ENCODE peak calls at places on chromosomes 13 and 19, in five cellular contexts. D is heart left ventricle; E is AG10803; L is PC-3; N is CD4-positive, alpha-beta memory T cell. H is an unnamed sample.

GRCh38 chr13:30132623-30133553 is 174.5 kb downstream of the KATNAL1 start:
- DNase-seq in L (peak; percentile 88), D (peak; percentile 96), E (peak; percentile 90), N (peak; percentile 94), H (peak; percentile 94)

GRCh38 chr13:106286811-106287210 is 248.7 kb downstream of the EFNB2 start:
- DNase-seq in L (no peak), D (no peak), N (no peak), E (no peak), H (no peak)

GRCh38 chr19:35518313-35518712 is 4.9 kb upstream of the DMKN start:
- DNase-seq in N (no peak), E (peak; percentile 98), L (peak; percentile 84), D (no peak), H (no peak)

GRCh38 chr19:46069841-46070341 is 29.1 kb upstream of the IGFL4 start:
- DNase-seq in N (no peak), E (peak; percentile 65), D (no peak), L (peak; percentile 67), H (no peak)

GRCh38 chr13:59790626-59791025 is 373.1 kb downstream of the DIAPH3 start:
- DNase-seq in N (no peak), L (no peak), D (no peak), E (peak; percentile 38), H (no peak)

GRCh38 chr19:56071151-56071550 is 49.9 kb downstream of the ZNF787 start:
- DNase-seq in N (no peak), L (peak; percentile 59), E (no peak), D (no peak), H (peak; percentile 50)

GRCh38 chr13:98384739-98385138 is 192.2 kb downstream of the STK24 start:
- DNase-seq in L (no peak), D (no peak), E (peak; percentile 46), N (no peak), H (no peak)

GRCh38 chr13:111184685-111185401 is 69.7 kb downstream of the ARHGEF7 start:
- DNase-seq in D (peak; percentile 56), L (no peak), N (peak; percentile 50), E (no peak), H (peak; percentile 96)

GRCh38 chr13:31638577-31638976 is 100.7 kb upstream of the RXFP2 start:
- DNase-seq in L (peak; percentile 32), D (peak; percentile 28), E (peak; percentile 78), N (no peak), H (no peak)

GRCh38 chr13:101917833-101918755 is 465.6 kb downstream of the ITGBL1 start:
- DNase-seq in D (no peak), N (no peak), E (no peak), L (no peak), H (no peak)

GRCh38 chr19:38663957-38664502 is 16.6 kb downstream of the ACTN4 start:
- DNase-seq in D (peak; percentile 85), E (no peak), N (no peak), L (no peak), H (no peak)

GRCh38 chr13:37995052-37995451 is 125.5 kb upstream of the TRPC4 start:
- DNase-seq in L (no peak), N (no peak), E (no peak), D (no peak), H (no peak)

GRCh38 chr19:56091751-56092546 is 29.1 kb downstream of the ZNF787 start:
- DNase-seq in L (no peak), D (no peak), N (no peak), E (no peak), H (no peak)

GRCh38 chr19:29432677-29433076 is 93.1 kb upstream of the VSTM2B start:
- DNase-seq in D (no peak), L (no peak), E (no peak), N (no peak), H (no peak)

GRCh38 chr13:103573446-103573845 is 507.2 kb upstream of the SLC10A2 start:
- DNase-seq in N (no peak), L (no peak), D (no peak), E (no peak), H (no peak)

GRCh38 chr13:36841411-36841810 is 22.4 kb downstream of the RFXAP start:
- DNase-seq in E (no peak), N (no peak), D (no peak), L (peak; percentile 36), H (no peak)

GRCh38 chr19:51448011-51448744 is 10.1 kb downstream of the SIGLEC8 start:
- DNase-seq in E (no peak), L (no peak), D (no peak), N (peak; percentile 7), H (peak; percentile 12)

GRCh38 chr19:39825093-39825463 is 8.9 kb downstream of the DYRK1B start:
- DNase-seq in D (no peak), N (no peak), L (no peak), E (no peak), H (no peak)
- H3K4me3 ChIP-seq in D (no peak overlapping the region), N (peak overlapping the region; percentile 85), L (peak overlapping the region; percentile 80), E (no peak overlapping the region), H (peak overlapping the region; percentile 35)

GRCh38 chr19:47093841-47094240 is 19.7 kb downstream of the ZC3H4 start:
- DNase-seq in D (no peak), N (no peak), E (no peak), L (no peak), H (peak; percentile 95)

GRCh38 chr19:47096721-47097120 is 16.9 kb downstream of the ZC3H4 start:
- DNase-seq in L (no peak), N (no peak), D (peak; percentile 49), E (no peak), H (no peak)

GRCh38 chr19:47093254-47093653 is 20.3 kb downstream of the ZC3H4 start:
- DNase-seq in L (no peak), D (no peak), N (no peak), E (no peak), H (peak; percentile 73)

GRCh38 chr19:47095707-47096704 is 17.6 kb downstream of the ZC3H4 start:
- DNase-seq in N (no peak), D (peak; percentile 89), L (peak; percentile 94), E (no peak), H (no peak)

GRCh38 chr19:47094557-47095517 is 18.7 kb downstream of the ZC3H4 start:
- DNase-seq in N (peak; percentile 50), D (no peak), E (no peak), L (no peak), H (peak; percentile 74)
- H3K4me3 ChIP-seq in N (peak overlapping the region; percentile 21), D (no peak overlapping the region), E (no peak overlapping the region), L (no peak overlapping the region), H (peak overlapping the region; percentile 49)

GRCh38 chr19:44750713-44751112 is 2.2 kb downstream of the BCL3 start:
- DNase-seq in N (no peak), L (no peak), D (no peak), E (no peak), H (no peak)
- H3K4me3 ChIP-seq in N (peak overlapping the region; percentile 0), L (peak overlapping the region; percentile 13), D (peak overlapping the region; percentile 80), E (peak overlapping the region; percentile 76), H (peak overlapping the region; percentile 79)

GRCh38 chr19:19662344-19662743 is 1.1 kb downstream of the ATP13A1 start:
- DNase-seq in L (no peak), E (no peak), D (no peak), N (no peak), H (peak; percentile 46)

GRCh38 chr19:19661141-19661674 is 2.3 kb downstream of the ATP13A1 start:
- DNase-seq in D (no peak), E (no peak), L (no peak), N (no peak), H (no peak)

GRCh38 chr19:19663292-19664120 is at the start of gene ATP13A1:
- DNase-seq in N (peak; percentile 95), D (peak; percentile 99), E (peak; percentile 98), L (peak; percentile 94), H (peak; percentile 99)

GRCh38 chr19:19662866-19663291 is 597 bp downstream of the ATP13A1 start:
- DNase-seq in L (no peak), E (no peak), N (no peak), D (no peak), H (no peak)

DNA sequence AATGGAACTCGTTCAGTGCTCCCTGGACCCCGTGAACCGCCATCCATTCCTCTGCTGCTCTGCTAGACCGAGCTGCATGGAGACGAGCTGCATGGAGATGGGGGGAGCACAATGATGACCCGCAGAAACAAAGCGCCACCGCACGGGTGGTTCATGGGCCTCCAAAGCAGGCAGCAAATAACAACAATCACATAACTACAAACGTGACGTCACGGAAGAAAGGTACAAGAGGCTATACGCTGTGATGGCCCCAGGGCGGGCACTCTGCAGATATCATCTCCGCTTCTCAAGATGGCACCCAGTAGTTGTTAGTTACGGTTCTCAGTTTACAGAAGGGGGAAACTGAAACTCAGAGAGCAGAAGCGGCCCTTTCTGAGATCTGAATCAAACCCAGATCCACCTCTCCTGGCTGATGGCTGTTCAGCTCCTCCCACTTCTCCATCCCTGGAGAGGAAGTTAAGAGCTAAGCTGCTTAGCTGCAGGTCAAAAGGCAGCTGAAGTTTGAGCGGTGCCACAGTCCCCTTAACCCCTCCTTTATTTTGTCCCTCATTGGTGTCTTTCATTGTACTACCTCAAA is 1.7 kb downstream of the ATP13A1 start:
- DNase-seq in E (no peak), L (no peak), N (peak; percentile 54), D (no peak), H (peak; percentile 97)
- H3K4me3 ChIP-seq in E (peak overlapping the region; percentile 99), L (peak overlapping the region; percentile 94), N (peak overlapping the region; percentile 78), D (no peak overlapping the region), H (peak overlapping the region; percentile 65)

DNA sequence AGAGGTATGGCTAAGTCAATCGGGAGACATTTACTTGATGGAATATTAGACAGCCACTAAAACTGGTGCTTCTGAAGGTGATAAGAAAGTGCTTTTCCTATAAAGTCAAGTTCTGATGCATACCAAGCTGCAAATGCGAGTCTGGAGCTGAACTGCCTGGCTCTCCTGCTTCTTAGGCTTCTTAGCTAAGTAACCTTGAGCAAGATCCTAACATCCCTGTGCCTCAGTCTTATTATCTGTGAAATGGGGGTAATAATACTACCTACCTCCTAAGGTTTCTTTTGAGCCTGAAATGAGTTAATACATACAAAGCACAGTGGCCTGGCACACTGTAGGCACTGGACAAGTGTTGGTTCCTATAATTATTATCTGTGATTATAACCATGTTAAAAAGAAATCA is 64.5 kb downstream of the ZIC5 start:
- DNase-seq in N (no peak), E (no peak), L (no peak), D (no peak), H (no peak)
- H3K4me3 ChIP-seq in N (no peak overlapping the region), E (no peak overlapping the region), L (no peak overlapping the region), D (no peak overlapping the region), H (no peak overlapping the region)

GRCh38 chr19:4140237-4140711 is 13.2 kb upstream of the CREB3L3 start:
- DNase-seq in D (peak; percentile 48), N (peak; percentile 18), L (peak; percentile 64), E (peak; percentile 69), H (peak; percentile 80)
- H3K4me3 ChIP-seq in D (no peak overlapping the region), N (no peak overlapping the region), L (peak overlapping the region; percentile 21), E (no peak overlapping the region), H (no peak overlapping the region)

GRCh38 chr19:48481191-48481500 is 12.0 kb downstream of the CYTH2 start:
- DNase-seq in D (no peak), E (peak; percentile 64), L (no peak), N (no peak), H (no peak)
- H3K4me3 ChIP-seq in D (peak overlapping the region; percentile 25), E (peak overlapping the region; percentile 50), L (no peak overlapping the region), N (peak overlapping the region; percentile 51), H (peak overlapping the region; percentile 54)

DNA sequence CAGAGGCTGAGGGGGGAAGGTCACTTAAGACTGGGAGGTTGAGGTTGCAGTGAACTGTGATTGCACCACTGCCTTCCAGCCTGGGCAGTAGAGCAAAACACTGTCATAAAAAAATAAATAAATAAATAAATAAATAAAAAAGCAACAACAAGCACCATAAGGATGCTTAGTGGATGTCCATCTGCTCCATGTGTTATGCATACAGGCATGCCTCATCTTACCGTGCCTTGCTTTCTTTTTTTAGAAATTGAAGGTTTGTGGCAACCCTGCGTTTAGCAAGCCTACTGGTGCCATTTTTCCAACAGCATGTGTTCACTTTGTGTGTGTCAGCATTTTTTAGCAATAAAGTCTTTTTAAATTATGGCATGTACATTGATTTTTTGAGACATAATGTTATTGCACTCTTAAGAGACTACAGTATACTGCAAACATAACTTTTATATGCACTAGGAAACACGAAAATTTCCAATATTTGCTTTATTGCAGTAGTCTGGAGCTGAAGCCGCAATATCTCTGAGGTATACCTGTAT is 68.3 kb downstream of the PEPD start:
- DNase-seq in E (no peak), N (no peak), L (no peak), D (no peak), H (no peak)
- H3K4me3 ChIP-seq in E (no peak overlapping the region), N (no peak overlapping the region), L (no peak overlapping the region), D (no peak overlapping the region), H (no peak overlapping the region)

H was measured in GM12865.